ENCODE peak calls at places on chromosomes 2 and 18, in five cellular contexts. One of them, this sample, is unnamed.

GRCh38 chr2:174776686-174777085 is 12.4 kb upstream of the CHRNA1 start:
- DNase-seq in colonic mucosa: no peak
- DNase-seq in breast epithelium: no peak
- DNase-seq in astrocyte: no peak
- DNase-seq in CD8-positive, alpha-beta memory T cell: no peak
- DNase-seq in this sample: no peak

GRCh38 chr18:3114456-3114855 is 101.5 kb upstream of the LPIN2 start:
- DNase-seq in astrocyte: no peak
- DNase-seq in colonic mucosa: no peak
- DNase-seq in breast epithelium: no peak
- DNase-seq in CD8-positive, alpha-beta memory T cell: no peak
- DNase-seq in this sample: no peak

GRCh38 chr2:223076573-223076972 is 24.6 kb downstream of the KCNE4 start:
- DNase-seq in CD8-positive, alpha-beta memory T cell: no peak
- DNase-seq in astrocyte: peak; percentile 98
- DNase-seq in colonic mucosa: no peak
- DNase-seq in breast epithelium: no peak
- DNase-seq in this sample: no peak

GRCh38 chr2:9408641-9409151 is 14.6 kb downstream of the ITGB1BP1 start:
- DNase-seq in CD8-positive, alpha-beta memory T cell: no peak
- DNase-seq in astrocyte: peak; percentile 57
- DNase-seq in breast epithelium: no peak
- DNase-seq in colonic mucosa: no peak
- DNase-seq in this sample: no peak

GRCh38 chr2:12560618-12561017 is 156.1 kb upstream of the TRIB2 start:
- DNase-seq in breast epithelium: no peak
- DNase-seq in CD8-positive, alpha-beta memory T cell: no peak
- DNase-seq in astrocyte: no peak
- DNase-seq in colonic mucosa: no peak
- DNase-seq in this sample: no peak

GRCh38 chr2:168461178-168461941 is 5.3 kb downstream of the CERS6 start:
- DNase-seq in colonic mucosa: no peak
- DNase-seq in CD8-positive, alpha-beta memory T cell: no peak
- DNase-seq in breast epithelium: no peak
- DNase-seq in astrocyte: no peak
- DNase-seq in this sample: no peak

GRCh38 chr2:231099918-231100317 is 24.9 kb downstream of the HTR2B start:
- DNase-seq in CD8-positive, alpha-beta memory T cell: no peak
- DNase-seq in astrocyte: no peak
- DNase-seq in breast epithelium: no peak
- DNase-seq in colonic mucosa: peak; percentile 29
- DNase-seq in this sample: no peak

GRCh38 chr2:102166189-102166845 is 20.5 kb upstream of the IL1RL2 start:
- DNase-seq in breast epithelium: no peak
- DNase-seq in CD8-positive, alpha-beta memory T cell: no peak
- DNase-seq in colonic mucosa: no peak
- DNase-seq in astrocyte: peak; percentile 72
- DNase-seq in this sample: no peak

GRCh38 chr2:25341031-25341727 is 546 bp downstream of the DNMT3A start:
- DNase-seq in breast epithelium: no peak
- DNase-seq in astrocyte: no peak
- DNase-seq in colonic mucosa: no peak
- DNase-seq in CD8-positive, alpha-beta memory T cell: no peak
- DNase-seq in this sample: no peak

GRCh38 chr2:167196461-167197252 is 308.4 kb downstream of the XIRP2 start:
- DNase-seq in CD8-positive, alpha-beta memory T cell: no peak
- DNase-seq in astrocyte: peak; percentile 47
- DNase-seq in colonic mucosa: peak; percentile 25
- DNase-seq in breast epithelium: no peak
- DNase-seq in this sample: peak; percentile 45

GRCh38 chr2:56583796-56584313 is 400.1 kb downstream of the CCDC85A start:
- DNase-seq in colonic mucosa: no peak
- DNase-seq in astrocyte: no peak
- DNase-seq in breast epithelium: no peak
- DNase-seq in CD8-positive, alpha-beta memory T cell: no peak
- DNase-seq in this sample: no peak

GRCh38 chr2:150788741-150789140 is 301.3 kb upstream of the RND3 start:
- DNase-seq in breast epithelium: no peak
- DNase-seq in CD8-positive, alpha-beta memory T cell: no peak
- DNase-seq in colonic mucosa: no peak
- DNase-seq in astrocyte: no peak
- DNase-seq in this sample: no peak

GRCh38 chr18:5107990-5108389 is 89.1 kb downstream of the AKAIN1 start:
- DNase-seq in colonic mucosa: no peak
- DNase-seq in CD8-positive, alpha-beta memory T cell: no peak
- DNase-seq in astrocyte: no peak
- DNase-seq in breast epithelium: no peak
- DNase-seq in this sample: no peak

GRCh38 chr18:11055721-11056120 is 93.6 kb downstream of the PIEZO2 start:
- DNase-seq in breast epithelium: no peak
- DNase-seq in astrocyte: no peak
- DNase-seq in CD8-positive, alpha-beta memory T cell: no peak
- DNase-seq in colonic mucosa: no peak
- DNase-seq in this sample: no peak

GRCh38 chr2:149690825-149691224 is 103.2 kb upstream of the MMADHC start:
- DNase-seq in CD8-positive, alpha-beta memory T cell: no peak
- DNase-seq in astrocyte: peak; percentile 2
- DNase-seq in breast epithelium: no peak
- DNase-seq in colonic mucosa: no peak
- DNase-seq in this sample: no peak

GRCh38 chr18:74282359-74283254 is 9.2 kb downstream of the CYB5A start:
- DNase-seq in astrocyte: no peak
- DNase-seq in breast epithelium: no peak
- DNase-seq in colonic mucosa: peak; percentile 42
- DNase-seq in CD8-positive, alpha-beta memory T cell: no peak
- DNase-seq in this sample: no peak

GRCh38 chr2:7845332-7845731 is 836.5 kb upstream of the ID2 start:
- DNase-seq in breast epithelium: no peak
- DNase-seq in astrocyte: peak; percentile 83
- DNase-seq in CD8-positive, alpha-beta memory T cell: no peak
- DNase-seq in colonic mucosa: no peak
- DNase-seq in this sample: no peak

GRCh38 chr2:13611939-13612338 is 895.2 kb downstream of the TRIB2 start:
- DNase-seq in CD8-positive, alpha-beta memory T cell: no peak
- DNase-seq in breast epithelium: no peak
- DNase-seq in astrocyte: no peak
- DNase-seq in colonic mucosa: no peak
- DNase-seq in this sample: no peak

GRCh38 chr2:121220995-121221394 is 64.0 kb downstream of the TFCP2L1 start:
- DNase-seq in astrocyte: no peak
- DNase-seq in CD8-positive, alpha-beta memory T cell: no peak
- DNase-seq in colonic mucosa: no peak
- DNase-seq in breast epithelium: no peak
- DNase-seq in this sample: no peak

GRCh38 chr2:18722101-18722500 is 132.7 kb upstream of the NT5C1B start:
- DNase-seq in CD8-positive, alpha-beta memory T cell: no peak
- DNase-seq in breast epithelium: no peak
- DNase-seq in astrocyte: no peak
- DNase-seq in colonic mucosa: no peak
- DNase-seq in this sample: no peak

GRCh38 chr2:71716697-71717624 is 263.6 kb downstream of the DYSF start:
- DNase-seq in astrocyte: peak; percentile 78
- DNase-seq in breast epithelium: peak; percentile 66
- DNase-seq in CD8-positive, alpha-beta memory T cell: no peak
- DNase-seq in colonic mucosa: peak; percentile 38
- DNase-seq in this sample: no peak

GRCh38 chr2:27960237-27960912 is 69.8 kb downstream of the BABAM2 start:
- DNase-seq in breast epithelium: no peak
- DNase-seq in astrocyte: peak; percentile 96
- DNase-seq in CD8-positive, alpha-beta memory T cell: no peak
- DNase-seq in colonic mucosa: no peak
- DNase-seq in this sample: no peak

GRCh38 chr18:79400591-79401381 is 5.1 kb downstream of the NFATC1 start:
- DNase-seq in breast epithelium: no peak
- DNase-seq in colonic mucosa: no peak
- DNase-seq in CD8-positive, alpha-beta memory T cell: peak; percentile 43
- DNase-seq in astrocyte: no peak
- DNase-seq in this sample: no peak

GRCh38 chr18:10590412-10590811 is 64.6 kb downstream of the NAPG start:
- DNase-seq in colonic mucosa: no peak
- DNase-seq in astrocyte: no peak
- DNase-seq in CD8-positive, alpha-beta memory T cell: no peak
- DNase-seq in breast epithelium: no peak
- DNase-seq in this sample: no peak

GRCh38 chr2:165687376-165687775 is 106.7 kb downstream of the GALNT3 start:
- DNase-seq in CD8-positive, alpha-beta memory T cell: no peak
- DNase-seq in astrocyte: peak; percentile 68
- DNase-seq in breast epithelium: no peak
- DNase-seq in colonic mucosa: no peak
- DNase-seq in this sample: no peak

GRCh38 chr2:232979871-232980461 is 33.1 kb downstream of the NGEF start:
- DNase-seq in colonic mucosa: peak; percentile 76
- DNase-seq in CD8-positive, alpha-beta memory T cell: no peak
- DNase-seq in breast epithelium: peak; percentile 35
- DNase-seq in astrocyte: peak; percentile 72
- DNase-seq in this sample: no peak

GRCh38 chr2:218853766-218854165 is 5.8 kb upstream of the WNT6 start:
- DNase-seq in astrocyte: peak; percentile 55
- DNase-seq in CD8-positive, alpha-beta memory T cell: no peak
- DNase-seq in breast epithelium: no peak
- DNase-seq in colonic mucosa: no peak
- DNase-seq in this sample: no peak

GRCh38 chr2:21038403-21039073 is 5.3 kb downstream of the APOB start:
- DNase-seq in breast epithelium: no peak
- DNase-seq in astrocyte: no peak
- DNase-seq in colonic mucosa: no peak
- DNase-seq in CD8-positive, alpha-beta memory T cell: no peak
- DNase-seq in this sample: no peak

GRCh38 chr2:133817680-133818566 is 249.7 kb upstream of the NCKAP5 start:
- DNase-seq in breast epithelium: no peak
- DNase-seq in colonic mucosa: no peak
- DNase-seq in astrocyte: peak; percentile 100
- DNase-seq in CD8-positive, alpha-beta memory T cell: no peak
- DNase-seq in this sample: no peak

GRCh38 chr18:55433140-55433539 is 154.9 kb downstream of the TCF4 start:
- DNase-seq in CD8-positive, alpha-beta memory T cell: no peak
- DNase-seq in astrocyte: no peak
- DNase-seq in breast epithelium: no peak
- DNase-seq in colonic mucosa: no peak
- DNase-seq in this sample: no peak

GRCh38 chr2:43114210-43114609 is 112.2 kb downstream of the ZFP36L2 start:
- DNase-seq in astrocyte: peak; percentile 42
- DNase-seq in CD8-positive, alpha-beta memory T cell: no peak
- DNase-seq in breast epithelium: no peak
- DNase-seq in colonic mucosa: no peak
- DNase-seq in this sample: no peak

GRCh38 chr2:41926614-41927580 is 120.9 kb upstream of the PKDCC start:
- DNase-seq in CD8-positive, alpha-beta memory T cell: no peak
- DNase-seq in breast epithelium: peak; percentile 54
- DNase-seq in astrocyte: no peak
- DNase-seq in colonic mucosa: no peak
- DNase-seq in this sample: no peak

GRCh38 chr18:35076556-35076955 is 35.3 kb downstream of the MAPRE2 start:
- DNase-seq in colonic mucosa: no peak
- DNase-seq in astrocyte: peak; percentile 93
- DNase-seq in CD8-positive, alpha-beta memory T cell: no peak
- DNase-seq in breast epithelium: no peak
- DNase-seq in this sample: no peak

GRCh38 chr18:48186861-48187260 is 222.3 kb downstream of the ZBTB7C start:
- DNase-seq in CD8-positive, alpha-beta memory T cell: no peak
- DNase-seq in breast epithelium: no peak
- DNase-seq in astrocyte: no peak
- DNase-seq in colonic mucosa: peak; percentile 14
- DNase-seq in this sample: no peak

GRCh38 chr18:50632895-50633515 is 73.1 kb downstream of the MAPK4 start:
- DNase-seq in breast epithelium: no peak
- DNase-seq in astrocyte: no peak
- DNase-seq in colonic mucosa: peak; percentile 31
- DNase-seq in CD8-positive, alpha-beta memory T cell: no peak
- DNase-seq in this sample: no peak

GRCh38 chr2:105183555-105184323 is 57.8 kb upstream of the GPR45 start:
- DNase-seq in colonic mucosa: no peak
- DNase-seq in astrocyte: no peak
- DNase-seq in breast epithelium: no peak
- DNase-seq in CD8-positive, alpha-beta memory T cell: no peak
- DNase-seq in this sample: no peak
- H3K36me3 ChIP-seq in colonic mucosa: no peaks in the 10 kb centered on the region
- H3K36me3 ChIP-seq in astrocyte: no peaks in the 10 kb centered on the region
- H3K36me3 ChIP-seq in breast epithelium: no peaks in the 10 kb centered on the region
- H3K36me3 ChIP-seq in CD8-positive, alpha-beta memory T cell: no peaks in the 10 kb centered on the region
- H3K36me3 ChIP-seq in this sample: no peaks in the 10 kb centered on the region

GRCh38 chr2:196971574-196972279 is 45.2 kb upstream of the PGAP1 start:
- DNase-seq in breast epithelium: no peak
- DNase-seq in colonic mucosa: no peak
- DNase-seq in CD8-positive, alpha-beta memory T cell: no peak
- DNase-seq in astrocyte: no peak
- DNase-seq in this sample: no peak

GRCh38 chr2:196980498-196980897 is 54.0 kb upstream of the PGAP1 start:
- DNase-seq in breast epithelium: no peak
- DNase-seq in CD8-positive, alpha-beta memory T cell: no peak
- DNase-seq in astrocyte: no peak
- DNase-seq in colonic mucosa: no peak
- DNase-seq in this sample: no peak

GRCh38 chr2:196979976-196980375 is 53.5 kb upstream of the PGAP1 start:
- DNase-seq in astrocyte: no peak
- DNase-seq in CD8-positive, alpha-beta memory T cell: no peak
- DNase-seq in breast epithelium: no peak
- DNase-seq in colonic mucosa: no peak
- DNase-seq in this sample: no peak

GRCh38 chr2:196974970-196975369 is 48.5 kb upstream of the PGAP1 start:
- DNase-seq in CD8-positive, alpha-beta memory T cell: no peak
- DNase-seq in colonic mucosa: no peak
- DNase-seq in breast epithelium: no peak
- DNase-seq in astrocyte: no peak
- DNase-seq in this sample: no peak

GRCh38 chr2:196977491-196977890 is 51.0 kb upstream of the PGAP1 start:
- DNase-seq in colonic mucosa: no peak
- DNase-seq in CD8-positive, alpha-beta memory T cell: no peak
- DNase-seq in breast epithelium: no peak
- DNase-seq in astrocyte: peak; percentile 51
- DNase-seq in this sample: no peak
- H3K4me3 ChIP-seq in colonic mucosa: no peak overlapping the region
- H3K4me3 ChIP-seq in CD8-positive, alpha-beta memory T cell: no peak overlapping the region
- H3K4me3 ChIP-seq in breast epithelium: no peak overlapping the region
- H3K4me3 ChIP-seq in astrocyte: no peak overlapping the region
- H3K4me3 ChIP-seq in this sample: no peak overlapping the region

DNA sequence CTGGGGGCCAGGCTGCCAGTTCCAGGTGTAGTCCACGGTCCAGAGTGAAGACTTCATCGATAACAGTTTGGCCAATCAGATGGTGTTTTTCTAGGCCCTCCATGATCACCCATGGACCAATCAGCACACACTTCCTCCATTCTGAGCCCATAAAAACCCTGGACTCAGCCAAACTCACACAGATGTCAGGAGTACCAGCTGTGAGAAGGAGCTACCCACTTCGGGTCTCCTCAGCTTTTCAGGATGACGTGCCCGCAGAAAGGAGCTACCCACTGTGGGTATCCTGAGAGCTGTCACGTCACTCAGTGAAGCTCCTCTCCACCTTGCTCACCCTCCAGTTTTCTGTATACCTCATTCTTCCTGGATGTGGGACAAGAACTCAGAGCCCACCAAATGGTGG is 210.0 kb upstream of the RASGRP3 start:
- DNase-seq in breast epithelium: no peak
- DNase-seq in CD8-positive, alpha-beta memory T cell: no peak
- DNase-seq in astrocyte: no peak
- DNase-seq in colonic mucosa: no peak
- DNase-seq in this sample: no peak
- H3K36me3 ChIP-seq in breast epithelium: no peaks in the 10 kb centered on the region
- H3K36me3 ChIP-seq in CD8-positive, alpha-beta memory T cell: no peaks in the 10 kb centered on the region
- H3K36me3 ChIP-seq in astrocyte: peaks cover 25% of the 10 kb centered on the region
- H3K36me3 ChIP-seq in colonic mucosa: no peaks in the 10 kb centered on the region
- H3K36me3 ChIP-seq in this sample: no peaks in the 10 kb centered on the region

GRCh38 chr2:205284323-205284722 is 398.0 kb upstream of the NRP2 start:
- DNase-seq in breast epithelium: no peak
- DNase-seq in astrocyte: no peak
- DNase-seq in colonic mucosa: no peak
- DNase-seq in CD8-positive, alpha-beta memory T cell: no peak
- DNase-seq in this sample: no peak
- H3K4me3 ChIP-seq in breast epithelium: no peak overlapping the region
- H3K4me3 ChIP-seq in astrocyte: no peak overlapping the region
- H3K4me3 ChIP-seq in colonic mucosa: no peak overlapping the region
- H3K4me3 ChIP-seq in CD8-positive, alpha-beta memory T cell: no peak overlapping the region
- H3K4me3 ChIP-seq in this sample: no peak overlapping the region

This sample was measured in SK-N-MC.